ENCODE peak calls at places on chromosomes 11 and 22, in four cellular contexts. One of them, this sample, is unnamed.

GRCh38 chr22:19110064-19110458 is 12.2 kb downstream of the DGCR2 start:
- DNase-seq in EL: no peak
- DNase-seq in activated CD4-positive, alpha-beta T cell treated with anti-CD3 and anti-CD28 coated beads for 48 hours: no peak
- DNase-seq in stimulated activated CD4-positive, alpha-beta T cell treated with anti-CD3 and anti-CD28 coated beads, Interleukin-1b, Interleukin-23, amount 100 ng/mL, for 24 hours: no peak
- DNase-seq in this sample: no peak

GRCh38 chr22:36197601-36198146 is 3.9 kb downstream of the APOL4 start:
- DNase-seq in EL: no peak
- DNase-seq in activated CD4-positive, alpha-beta T cell treated with anti-CD3 and anti-CD28 coated beads for 48 hours: peak; percentile 17
- DNase-seq in stimulated activated CD4-positive, alpha-beta T cell treated with anti-CD3 and anti-CD28 coated beads, Interleukin-1b, Interleukin-23, amount 100 ng/mL, for 24 hours: no peak
- DNase-seq in this sample: no peak

GRCh38 chr11:19734171-19734570 is 21.5 kb downstream of the NAV2 start:
- DNase-seq in EL: no peak
- DNase-seq in activated CD4-positive, alpha-beta T cell treated with anti-CD3 and anti-CD28 coated beads for 48 hours: no peak
- DNase-seq in stimulated activated CD4-positive, alpha-beta T cell treated with anti-CD3 and anti-CD28 coated beads, Interleukin-1b, Interleukin-23, amount 100 ng/mL, for 24 hours: no peak
- DNase-seq in this sample: no peak

GRCh38 chr11:35725880-35726279 is 63.3 kb downstream of the TRIM44 start:
- DNase-seq in EL: peak; percentile 76
- DNase-seq in activated CD4-positive, alpha-beta T cell treated with anti-CD3 and anti-CD28 coated beads for 48 hours: no peak
- DNase-seq in stimulated activated CD4-positive, alpha-beta T cell treated with anti-CD3 and anti-CD28 coated beads, Interleukin-1b, Interleukin-23, amount 100 ng/mL, for 24 hours: no peak
- DNase-seq in this sample: no peak

GRCh38 chr11:29268733-29269132 is 748.1 kb downstream of the KCNA4 start:
- DNase-seq in EL: no peak
- DNase-seq in activated CD4-positive, alpha-beta T cell treated with anti-CD3 and anti-CD28 coated beads for 48 hours: no peak
- DNase-seq in stimulated activated CD4-positive, alpha-beta T cell treated with anti-CD3 and anti-CD28 coated beads, Interleukin-1b, Interleukin-23, amount 100 ng/mL, for 24 hours: no peak
- DNase-seq in this sample: no peak

GRCh38 chr11:12122083-12122482 is 11.7 kb downstream of the MICAL2 start:
- DNase-seq in EL: no peak
- DNase-seq in activated CD4-positive, alpha-beta T cell treated with anti-CD3 and anti-CD28 coated beads for 48 hours: no peak
- DNase-seq in stimulated activated CD4-positive, alpha-beta T cell treated with anti-CD3 and anti-CD28 coated beads, Interleukin-1b, Interleukin-23, amount 100 ng/mL, for 24 hours: no peak
- DNase-seq in this sample: no peak

GRCh38 chr22:22939537-22940368 is 52.1 kb downstream of the IGLL5 start:
- DNase-seq in EL: no peak
- DNase-seq in activated CD4-positive, alpha-beta T cell treated with anti-CD3 and anti-CD28 coated beads for 48 hours: no peak
- DNase-seq in stimulated activated CD4-positive, alpha-beta T cell treated with anti-CD3 and anti-CD28 coated beads, Interleukin-1b, Interleukin-23, amount 100 ng/mL, for 24 hours: no peak
- DNase-seq in this sample: no peak

GRCh38 chr11:62373464-62374110 is 36.3 kb downstream of the ASRGL1 start:
- DNase-seq in EL: no peak
- DNase-seq in activated CD4-positive, alpha-beta T cell treated with anti-CD3 and anti-CD28 coated beads for 48 hours: no peak
- DNase-seq in stimulated activated CD4-positive, alpha-beta T cell treated with anti-CD3 and anti-CD28 coated beads, Interleukin-1b, Interleukin-23, amount 100 ng/mL, for 24 hours: no peak
- DNase-seq in this sample: no peak

GRCh38 chr22:48209473-48210271 is 1447.2 kb downstream of the TBC1D22A start:
- DNase-seq in EL: no peak
- DNase-seq in activated CD4-positive, alpha-beta T cell treated with anti-CD3 and anti-CD28 coated beads for 48 hours: no peak
- DNase-seq in stimulated activated CD4-positive, alpha-beta T cell treated with anti-CD3 and anti-CD28 coated beads, Interleukin-1b, Interleukin-23, amount 100 ng/mL, for 24 hours: no peak
- DNase-seq in this sample: no peak

GRCh38 chr11:112017538-112017937 is 7.7 kb upstream of the DLAT start:
- DNase-seq in EL: peak; percentile 39
- DNase-seq in activated CD4-positive, alpha-beta T cell treated with anti-CD3 and anti-CD28 coated beads for 48 hours: no peak
- DNase-seq in stimulated activated CD4-positive, alpha-beta T cell treated with anti-CD3 and anti-CD28 coated beads, Interleukin-1b, Interleukin-23, amount 100 ng/mL, for 24 hours: no peak
- DNase-seq in this sample: no peak

GRCh38 chr22:17847360-17848078 is 73.2 kb upstream of the BID start:
- DNase-seq in EL: peak; percentile 48
- DNase-seq in activated CD4-positive, alpha-beta T cell treated with anti-CD3 and anti-CD28 coated beads for 48 hours: no peak
- DNase-seq in stimulated activated CD4-positive, alpha-beta T cell treated with anti-CD3 and anti-CD28 coated beads, Interleukin-1b, Interleukin-23, amount 100 ng/mL, for 24 hours: no peak
- DNase-seq in this sample: no peak

GRCh38 chr11:65576867-65577755 is 1.3 kb downstream of the EHBP1L1 start:
- DNase-seq in EL: peak; percentile 85
- DNase-seq in activated CD4-positive, alpha-beta T cell treated with anti-CD3 and anti-CD28 coated beads for 48 hours: peak; percentile 65
- DNase-seq in stimulated activated CD4-positive, alpha-beta T cell treated with anti-CD3 and anti-CD28 coated beads, Interleukin-1b, Interleukin-23, amount 100 ng/mL, for 24 hours: no peak
- DNase-seq in this sample: peak; percentile 39

GRCh38 chr11:120224872-120225371 is 14.1 kb downstream of the OAF start:
- DNase-seq in EL: no peak
- DNase-seq in activated CD4-positive, alpha-beta T cell treated with anti-CD3 and anti-CD28 coated beads for 48 hours: no peak
- DNase-seq in stimulated activated CD4-positive, alpha-beta T cell treated with anti-CD3 and anti-CD28 coated beads, Interleukin-1b, Interleukin-23, amount 100 ng/mL, for 24 hours: no peak
- DNase-seq in this sample: peak; percentile 95